ENCODE peak calls at places on chromosomes 16 and 17, in ten cellular contexts. B is HFFc6; O is T-helper 1 cell; U is caudate nucleus; V is anterior cingulate cortex; Z is NCI-H1092; N is head of caudate nucleus; J is pancreas; H is naive thymus-derived CD8-positive, alpha-beta T cell; C is activated CD4-positive, alpha-beta T cell treated with anti-CD3 and anti-CD28 coated beads, Interleukin-2, amount 50 U/mL, for 48 hours. L is an unnamed sample.

GRCh38 chr17:17356931-17357270 is 53.7 kb downstream of the NT5M start:
- DNase-seq in B (no peak), O (no peak), U (no peak), V (no peak), Z (no peak), N (no peak), J (no peak), H (no peak), C (no peak), L (no peak)

GRCh38 chr16:66619036-66619435 is 14.5 kb downstream of the CMTM3 start:
- DNase-seq in B (peak; percentile 47), O (no peak), U (no peak), V (no peak), Z (no peak), N (no peak), J (no peak), H (no peak), C (no peak), L (no peak)

GRCh38 chr16:4330277-4330882 is 14.5 kb downstream of the GLIS2 start:
- DNase-seq in B (peak; percentile 60), O (peak; percentile 66), U (peak; percentile 74), V (no peak), Z (peak; percentile 5), N (peak; percentile 86), J (peak; percentile 69), H (peak; percentile 62), C (peak; percentile 82), L (peak; percentile 57)

GRCh38 chr17:74190154-74190553 is 13.3 kb upstream of the RPL38 start:
- DNase-seq in B (peak; percentile 42), O (no peak), U (no peak), V (no peak), Z (peak; percentile 58), N (no peak), J (no peak), H (no peak), C (no peak), L (peak; percentile 87)

GRCh38 chr16:52552643-52553042 is 5.7 kb upstream of the TOX3 start:
- DNase-seq in B (no peak), O (no peak), U (no peak), V (no peak), Z (peak; percentile 87), N (no peak), J (no peak), H (no peak), C (no peak), L (no peak)

GRCh38 chr16:57527610-57528360 is 8.6 kb downstream of the CCDC102A start:
- DNase-seq in B (no peak), O (no peak), U (no peak), V (no peak), Z (no peak), N (no peak), J (no peak), H (no peak), C (no peak), L (no peak)

GRCh38 chr17:15946611-15947120 is 1.7 kb downstream of the ADORA2B start:
- DNase-seq in B (no peak), O (no peak), U (no peak), V (no peak), Z (no peak), N (no peak), J (no peak), H (no peak), C (no peak), L (no peak)

GRCh38 chr17:31433091-31433790 is 41.8 kb downstream of the RAB11FIP4 start:
- DNase-seq in B (no peak), O (peak; percentile 21), U (no peak), V (no peak), Z (no peak), N (no peak), J (no peak), H (peak; percentile 39), C (peak; percentile 16), L (no peak)

GRCh38 chr17:69590690-69591089 is 176.2 kb downstream of the MAP2K6 start:
- DNase-seq in B (no peak), O (no peak), U (no peak), V (no peak), Z (no peak), N (no peak), J (no peak), H (no peak), C (no peak), L (no peak)

GRCh38 chr16:68083861-68084503 is 1.2 kb upstream of the NFATC3 start:
- DNase-seq in B (peak; percentile 48), O (no peak), U (no peak), V (no peak), Z (no peak), N (no peak), J (no peak), H (no peak), C (no peak), L (peak; percentile 13)

GRCh38 chr17:65219124-65219523 is 82.0 kb downstream of the RGS9 start:
- DNase-seq in B (no peak), O (no peak), U (no peak), V (no peak), Z (no peak), N (no peak), J (no peak), H (no peak), C (no peak), L (no peak)

GRCh38 chr17:50056961-50057330 is 1.0 kb downstream of the ITGA3 start:
- DNase-seq in B (peak; percentile 61), O (no peak), U (no peak), V (no peak), Z (no peak), N (no peak), J (no peak), H (no peak), C (no peak), L (peak; percentile 35)

GRCh38 chr16:3542601-3543373 is 34.4 kb downstream of the NLRC3 start:
- DNase-seq in B (no peak), O (no peak), U (no peak), V (no peak), Z (no peak), N (no peak), J (no peak), H (no peak), C (no peak), L (no peak)

GRCh38 chr17:82794781-82795505 is 43.1 kb downstream of the TBCD start:
- DNase-seq in B (no peak), O (no peak), U (no peak), V (no peak), Z (no peak), N (no peak), J (no peak), H (no peak), C (no peak), L (no peak)

GRCh38 chr16:58074657-58075056 is 49.1 kb downstream of the MMP15 start:
- DNase-seq in B (no peak), O (no peak), U (no peak), V (no peak), Z (no peak), N (no peak), J (no peak), H (no peak), C (no peak), L (no peak)

GRCh38 chr17:39175695-39176093 is 9.7 kb upstream of the ARL5C start:
- DNase-seq in B (no peak), O (no peak), U (no peak), V (no peak), Z (no peak), N (no peak), J (no peak), H (no peak), C (no peak), L (no peak)

GRCh38 chr17:40956401-40957254 is 10.1 kb downstream of the KRT39 start:
- DNase-seq in B (peak; percentile 88), O (no peak), U (no peak), V (no peak), Z (no peak), N (no peak), J (no peak), H (no peak), C (no peak), L (no peak)

GRCh38 chr17:83189673-83190385 is 110.4 kb downstream of the METRNL start:
- DNase-seq in B (peak; percentile 49), O (no peak), U (no peak), V (no peak), Z (no peak), N (peak; percentile 5), J (no peak), H (peak; percentile 13), C (no peak), L (no peak)

GRCh38 chr17:78357177-78357586 is 2.7 kb downstream of the SOCS3 start:
- DNase-seq in B (peak; percentile 75), O (no peak), U (peak; percentile 43), V (no peak), Z (no peak), N (peak; percentile 63), J (no peak), H (no peak), C (peak; percentile 45), L (no peak)

GRCh38 chr16:17590711-17591654 is 120.2 kb upstream of the XYLT1 start:
- DNase-seq in B (peak; percentile 49), O (no peak), U (no peak), V (no peak), Z (no peak), N (no peak), J (no peak), H (no peak), C (peak; percentile 72), L (no peak)

GRCh38 chr17:75832652-75833400 is 11.4 kb downstream of the UNC13D start:
- DNase-seq in B (no peak), O (peak; percentile 7), U (no peak), V (no peak), Z (no peak), N (no peak), J (no peak), H (no peak), C (peak; percentile 44), L (peak; percentile 35)

GRCh38 chr16:27745348-27745747 is 195.4 kb downstream of the KATNIP start:
- DNase-seq in B (peak; percentile 44), O (no peak), U (no peak), V (no peak), Z (no peak), N (no peak), J (no peak), H (no peak), C (no peak), L (no peak)

GRCh38 chr17:45225964-45226530 is 4.4 kb downstream of the FMNL1 start:
- DNase-seq in B (no peak), O (peak; percentile 88), U (peak; percentile 27), V (no peak), Z (no peak), N (peak; percentile 69), J (no peak), H (peak; percentile 91), C (peak; percentile 98), L (peak; percentile 1)

GRCh38 chr17:29838961-29839360 is 91.1 kb downstream of the SSH2 start:
- DNase-seq in B (no peak), O (no peak), U (peak; percentile 34), V (no peak), Z (no peak), N (peak; percentile 63), J (no peak), H (no peak), C (no peak), L (peak; percentile 83)

GRCh38 chr16:74073471-74073870 is 223.1 kb upstream of the PSMD7 start:
- DNase-seq in B (no peak), O (no peak), U (no peak), V (no peak), Z (no peak), N (no peak), J (no peak), H (no peak), C (no peak), L (no peak)

GRCh38 chr17:47810200-47810821 is 11.3 kb downstream of the OSBPL7 start:
- DNase-seq in B (peak; percentile 93), O (no peak), U (no peak), V (no peak), Z (no peak), N (no peak), J (peak; percentile 89), H (no peak), C (peak; percentile 32), L (no peak)

GRCh38 chr17:57949649-57950048 is 5.6 kb downstream of the CUEDC1 start:
- DNase-seq in B (peak; percentile 10), O (no peak), U (no peak), V (no peak), Z (no peak), N (no peak), J (no peak), H (no peak), C (no peak), L (no peak)

GRCh38 chr16:4372578-4373355 is 1.1 kb downstream of the VASN start:
- DNase-seq in B (peak; percentile 80), O (no peak), U (peak; percentile 39), V (no peak), Z (peak; percentile 85), N (peak; percentile 36), J (peak; percentile 54), H (no peak), C (no peak), L (no peak)